ENCODE peak calls at places on chromosomes 1 and 21, in ten cellular contexts. One of them, this sample, is unnamed.

GRCh38 chr21:26544208-26544607 is 28.9 kb downstream of the CYYR1 start:
- DNase-seq in ovary: no peak
- DNase-seq in colonic mucosa: no peak
- DNase-seq in amygdala: no peak
- DNase-seq in NCI-H2081: no peak
- DNase-seq in OCI-M1: no peak
- DNase-seq in AG20443: no peak
- DNase-seq in H4: no peak
- DNase-seq in LoVo: no peak
- DNase-seq in NB4: no peak
- DNase-seq in this sample: no peak

GRCh38 chr1:182137546-182137945 is 76.0 kb upstream of the ZNF648 start:
- DNase-seq in amygdala: no peak
- DNase-seq in AG20443: no peak
- DNase-seq in ovary: no peak
- DNase-seq in NCI-H2081: no peak
- DNase-seq in OCI-M1: no peak
- DNase-seq in LoVo: no peak
- DNase-seq in H4: no peak
- DNase-seq in NB4: no peak
- DNase-seq in colonic mucosa: no peak
- DNase-seq in this sample: no peak

GRCh38 chr1:108592030-108592759 is 32.3 kb downstream of the EEIG2 start:
- DNase-seq in H4: no peak
- DNase-seq in LoVo: no peak
- DNase-seq in OCI-M1: peak; percentile 9
- DNase-seq in colonic mucosa: no peak
- DNase-seq in NCI-H2081: no peak
- DNase-seq in NB4: peak; percentile 28
- DNase-seq in amygdala: no peak
- DNase-seq in AG20443: no peak
- DNase-seq in ovary: no peak
- DNase-seq in this sample: no peak

GRCh38 chr1:80217377-80217986 is 1211.0 kb upstream of the ADGRL4 start:
- DNase-seq in amygdala: peak; percentile 36
- DNase-seq in NCI-H2081: peak; percentile 80
- DNase-seq in LoVo: peak; percentile 15
- DNase-seq in NB4: peak; percentile 19
- DNase-seq in AG20443: peak; percentile 48
- DNase-seq in colonic mucosa: no peak
- DNase-seq in H4: peak; percentile 64
- DNase-seq in OCI-M1: peak; percentile 62
- DNase-seq in ovary: no peak
- DNase-seq in this sample: no peak

GRCh38 chr1:230119340-230119739 is 52.3 kb downstream of the GALNT2 start:
- DNase-seq in amygdala: no peak
- DNase-seq in H4: no peak
- DNase-seq in ovary: no peak
- DNase-seq in NB4: no peak
- DNase-seq in LoVo: no peak
- DNase-seq in OCI-M1: no peak
- DNase-seq in NCI-H2081: no peak
- DNase-seq in colonic mucosa: no peak
- DNase-seq in AG20443: no peak
- DNase-seq in this sample: no peak

GRCh38 chr1:176857632-176858031 is 306.9 kb downstream of the ASTN1 start:
- DNase-seq in NCI-H2081: no peak
- DNase-seq in AG20443: peak; percentile 62
- DNase-seq in ovary: no peak
- DNase-seq in H4: peak; percentile 37
- DNase-seq in OCI-M1: peak; percentile 92
- DNase-seq in amygdala: no peak
- DNase-seq in NB4: no peak
- DNase-seq in LoVo: no peak
- DNase-seq in colonic mucosa: no peak
- DNase-seq in this sample: no peak

GRCh38 chr1:242425232-242425631 is 99.3 kb downstream of the PLD5 start:
- DNase-seq in AG20443: no peak
- DNase-seq in ovary: no peak
- DNase-seq in LoVo: no peak
- DNase-seq in OCI-M1: peak; percentile 29
- DNase-seq in amygdala: no peak
- DNase-seq in NB4: peak; percentile 34
- DNase-seq in colonic mucosa: no peak
- DNase-seq in H4: peak; percentile 47
- DNase-seq in NCI-H2081: no peak
- DNase-seq in this sample: no peak

GRCh38 chr1:237211540-237211939 is 169.6 kb downstream of the RYR2 start:
- DNase-seq in colonic mucosa: no peak
- DNase-seq in LoVo: no peak
- DNase-seq in NB4: no peak
- DNase-seq in NCI-H2081: no peak
- DNase-seq in AG20443: no peak
- DNase-seq in OCI-M1: no peak
- DNase-seq in H4: no peak
- DNase-seq in amygdala: no peak
- DNase-seq in ovary: no peak
- DNase-seq in this sample: no peak

GRCh38 chr1:210908257-210908656 is 225.7 kb downstream of the KCNH1 start:
- DNase-seq in H4: no peak
- DNase-seq in colonic mucosa: no peak
- DNase-seq in NB4: no peak
- DNase-seq in LoVo: no peak
- DNase-seq in AG20443: no peak
- DNase-seq in amygdala: no peak
- DNase-seq in ovary: no peak
- DNase-seq in NCI-H2081: peak; percentile 60
- DNase-seq in OCI-M1: no peak
- DNase-seq in this sample: no peak

GRCh38 chr1:77906624-77907023 is 18.2 kb downstream of the NEXN start:
- DNase-seq in AG20443: no peak
- DNase-seq in OCI-M1: no peak
- DNase-seq in amygdala: no peak
- DNase-seq in NB4: no peak
- DNase-seq in colonic mucosa: no peak
- DNase-seq in NCI-H2081: no peak
- DNase-seq in ovary: no peak
- DNase-seq in LoVo: no peak
- DNase-seq in H4: no peak
- DNase-seq in this sample: no peak

GRCh38 chr1:26702680-26703038 is 6.8 kb downstream of the ARID1A start:
- DNase-seq in colonic mucosa: no peak
- DNase-seq in NB4: no peak
- DNase-seq in OCI-M1: no peak
- DNase-seq in AG20443: no peak
- DNase-seq in NCI-H2081: no peak
- DNase-seq in LoVo: no peak
- DNase-seq in ovary: no peak
- DNase-seq in amygdala: no peak
- DNase-seq in H4: no peak
- DNase-seq in this sample: no peak

GRCh38 chr1:84634536-84635205 is 55.6 kb downstream of the SSX2IP start:
- DNase-seq in ovary: no peak
- DNase-seq in LoVo: no peak
- DNase-seq in colonic mucosa: peak; percentile 23
- DNase-seq in H4: no peak
- DNase-seq in OCI-M1: no peak
- DNase-seq in amygdala: no peak
- DNase-seq in NCI-H2081: no peak
- DNase-seq in AG20443: no peak
- DNase-seq in NB4: no peak
- DNase-seq in this sample: no peak

GRCh38 chr21:42777064-42777756 is 102.1 kb downstream of the WDR4 start:
- DNase-seq in NCI-H2081: no peak
- DNase-seq in colonic mucosa: no peak
- DNase-seq in amygdala: no peak
- DNase-seq in NB4: no peak
- DNase-seq in H4: no peak
- DNase-seq in ovary: no peak
- DNase-seq in OCI-M1: no peak
- DNase-seq in AG20443: no peak
- DNase-seq in LoVo: no peak
- DNase-seq in this sample: no peak

GRCh38 chr1:111563619-111564018 is 56.0 kb upstream of the RAP1A start:
- DNase-seq in AG20443: peak; percentile 65
- DNase-seq in colonic mucosa: no peak
- DNase-seq in ovary: no peak
- DNase-seq in NB4: no peak
- DNase-seq in H4: no peak
- DNase-seq in amygdala: no peak
- DNase-seq in NCI-H2081: no peak
- DNase-seq in OCI-M1: no peak
- DNase-seq in LoVo: peak; percentile 6
- DNase-seq in this sample: no peak

GRCh38 chr1:164754088-164754600 is 195.2 kb downstream of the PBX1 start:
- DNase-seq in NB4: no peak
- DNase-seq in LoVo: no peak
- DNase-seq in ovary: peak; percentile 58
- DNase-seq in amygdala: peak; percentile 65
- DNase-seq in OCI-M1: no peak
- DNase-seq in AG20443: peak; percentile 52
- DNase-seq in NCI-H2081: no peak
- DNase-seq in colonic mucosa: no peak
- DNase-seq in H4: no peak
- DNase-seq in this sample: no peak

GRCh38 chr1:225876900-225877510 is 5.2 kb downstream of the TMEM63A start:
- DNase-seq in NB4: no peak
- DNase-seq in H4: no peak
- DNase-seq in LoVo: no peak
- DNase-seq in ovary: no peak
- DNase-seq in colonic mucosa: no peak
- DNase-seq in OCI-M1: no peak
- DNase-seq in AG20443: no peak
- DNase-seq in NCI-H2081: no peak
- DNase-seq in amygdala: no peak
- DNase-seq in this sample: no peak

GRCh38 chr1:185972096-185972875 is 238.1 kb downstream of the HMCN1 start:
- DNase-seq in amygdala: no peak
- DNase-seq in AG20443: no peak
- DNase-seq in NB4: no peak
- DNase-seq in OCI-M1: no peak
- DNase-seq in colonic mucosa: no peak
- DNase-seq in H4: no peak
- DNase-seq in NCI-H2081: no peak
- DNase-seq in ovary: no peak
- DNase-seq in LoVo: no peak
- DNase-seq in this sample: no peak

GRCh38 chr1:70360321-70360720 is 5.8 kb upstream of the ANKRD13C start:
- DNase-seq in H4: no peak
- DNase-seq in NB4: no peak
- DNase-seq in AG20443: no peak
- DNase-seq in NCI-H2081: no peak
- DNase-seq in colonic mucosa: no peak
- DNase-seq in LoVo: no peak
- DNase-seq in OCI-M1: peak; percentile 47
- DNase-seq in amygdala: no peak
- DNase-seq in ovary: no peak
- DNase-seq in this sample: no peak

GRCh38 chr1:97414682-97415312 is 506.0 kb downstream of the DPYD start:
- DNase-seq in NCI-H2081: no peak
- DNase-seq in AG20443: no peak
- DNase-seq in H4: no peak
- DNase-seq in NB4: no peak
- DNase-seq in LoVo: no peak
- DNase-seq in OCI-M1: no peak
- DNase-seq in colonic mucosa: no peak
- DNase-seq in ovary: no peak
- DNase-seq in amygdala: no peak
- DNase-seq in this sample: no peak

GRCh38 chr21:15192243-15192642 is 127.4 kb upstream of the NRIP1 start:
- DNase-seq in LoVo: peak; percentile 52
- DNase-seq in NB4: no peak
- DNase-seq in amygdala: no peak
- DNase-seq in OCI-M1: no peak
- DNase-seq in ovary: no peak
- DNase-seq in AG20443: no peak
- DNase-seq in NCI-H2081: no peak
- DNase-seq in H4: no peak
- DNase-seq in colonic mucosa: no peak
- DNase-seq in this sample: no peak

GRCh38 chr1:89794406-89794805 is 26.4 kb upstream of the LRRC8D start:
- DNase-seq in ovary: no peak
- DNase-seq in H4: no peak
- DNase-seq in AG20443: peak; percentile 54
- DNase-seq in amygdala: no peak
- DNase-seq in NB4: no peak
- DNase-seq in NCI-H2081: no peak
- DNase-seq in OCI-M1: no peak
- DNase-seq in LoVo: no peak
- DNase-seq in colonic mucosa: no peak
- DNase-seq in this sample: no peak

GRCh38 chr1:9385801-9386573 is 93.3 kb downstream of the SPSB1 start:
- DNase-seq in colonic mucosa: no peak
- DNase-seq in NCI-H2081: no peak
- DNase-seq in AG20443: no peak
- DNase-seq in OCI-M1: no peak
- DNase-seq in amygdala: no peak
- DNase-seq in H4: no peak
- DNase-seq in LoVo: no peak
- DNase-seq in NB4: no peak
- DNase-seq in ovary: no peak
- DNase-seq in this sample: no peak

GRCh38 chr21:38500073-38500472 is 1.8 kb upstream of the ERG start:
- DNase-seq in LoVo: no peak
- DNase-seq in ovary: no peak
- DNase-seq in OCI-M1: no peak
- DNase-seq in H4: no peak
- DNase-seq in colonic mucosa: no peak
- DNase-seq in amygdala: no peak
- DNase-seq in NCI-H2081: no peak
- DNase-seq in NB4: no peak
- DNase-seq in AG20443: no peak
- DNase-seq in this sample: no peak

GRCh38 chr1:205066221-205066818 is 17.9 kb downstream of the TMEM81 start:
- DNase-seq in colonic mucosa: no peak
- DNase-seq in NCI-H2081: no peak
- DNase-seq in NB4: peak; percentile 29
- DNase-seq in OCI-M1: peak; percentile 39
- DNase-seq in H4: no peak
- DNase-seq in AG20443: peak; percentile 59
- DNase-seq in amygdala: no peak
- DNase-seq in ovary: no peak
- DNase-seq in LoVo: no peak
- DNase-seq in this sample: peak; percentile 70

GRCh38 chr1:59498640-59499039 is 201.7 kb downstream of the FGGY start:
- DNase-seq in NB4: peak; percentile 51
- DNase-seq in ovary: no peak
- DNase-seq in H4: peak; percentile 21
- DNase-seq in OCI-M1: peak; percentile 59
- DNase-seq in NCI-H2081: no peak
- DNase-seq in AG20443: peak; percentile 58
- DNase-seq in LoVo: no peak
- DNase-seq in colonic mucosa: no peak
- DNase-seq in amygdala: no peak
- DNase-seq in this sample: no peak

GRCh38 chr1:185499986-185500626 is 183.1 kb upstream of the IVNS1ABP start:
- DNase-seq in OCI-M1: no peak
- DNase-seq in amygdala: no peak
- DNase-seq in H4: peak; percentile 21
- DNase-seq in LoVo: peak; percentile 8
- DNase-seq in AG20443: peak; percentile 82
- DNase-seq in ovary: no peak
- DNase-seq in colonic mucosa: no peak
- DNase-seq in NB4: no peak
- DNase-seq in NCI-H2081: no peak
- DNase-seq in this sample: no peak

GRCh38 chr1:202547215-202547614 is 163.0 kb downstream of the SYT2 start:
- DNase-seq in AG20443: no peak
- DNase-seq in OCI-M1: peak; percentile 61
- DNase-seq in NB4: no peak
- DNase-seq in H4: no peak
- DNase-seq in colonic mucosa: no peak
- DNase-seq in ovary: no peak
- DNase-seq in amygdala: no peak
- DNase-seq in LoVo: no peak
- DNase-seq in NCI-H2081: no peak
- DNase-seq in this sample: no peak

GRCh38 chr1:240611619-240612490 is at the start of gene GREM2:
- DNase-seq in OCI-M1: no peak
- DNase-seq in amygdala: peak; percentile 61
- DNase-seq in H4: peak; percentile 94
- DNase-seq in NB4: peak; percentile 3
- DNase-seq in AG20443: peak; percentile 92
- DNase-seq in LoVo: peak; percentile 11
- DNase-seq in NCI-H2081: peak; percentile 70
- DNase-seq in ovary: peak; percentile 77
- DNase-seq in colonic mucosa: peak; percentile 70
- DNase-seq in this sample: no peak

This sample was measured in erythroblast.